ENCODE peak calls at places on chromosomes 4 and X, in seven cellular contexts. One of them, this sample, is unnamed.
A peak's percentile ranks its signal among the peaks of the same experiment; 100 is the strongest.

GRCh38 chr4:62133498-62133897 is 933.4 kb downstream of the ADGRL3 start:
- DNase-seq in left lung: no peak
- DNase-seq in HCT116: no peak
- DNase-seq in mesenchymal stem cell: no peak
- DNase-seq in adipocyte: peak; percentile 69
- DNase-seq in stomach: no peak
- DNase-seq in right lobe of liver: no peak
- DNase-seq in this sample: no peak

GRCh38 chr4:85774000-85774399 is 299.1 kb downstream of the ARHGAP24 start:
- DNase-seq in left lung: no peak
- DNase-seq in HCT116: no peak
- DNase-seq in mesenchymal stem cell: no peak
- DNase-seq in adipocyte: no peak
- DNase-seq in stomach: no peak
- DNase-seq in right lobe of liver: no peak
- DNase-seq in this sample: no peak

GRCh38 chr4:152255437-152255836 is 280.5 kb downstream of the FBXW7 start:
- DNase-seq in left lung: no peak
- DNase-seq in HCT116: peak; percentile 48
- DNase-seq in mesenchymal stem cell: peak; percentile 80
- DNase-seq in adipocyte: no peak
- DNase-seq in stomach: no peak
- DNase-seq in right lobe of liver: no peak
- DNase-seq in this sample: no peak

GRCh38 chr4:27024807-27025206 is 164.2 kb downstream of the STIM2 start:
- DNase-seq in left lung: no peak
- DNase-seq in HCT116: no peak
- DNase-seq in mesenchymal stem cell: no peak
- DNase-seq in adipocyte: no peak
- DNase-seq in stomach: no peak
- DNase-seq in right lobe of liver: no peak
- DNase-seq in this sample: no peak

GRCh38 chrX:153411255-153411987 is at the start of gene ZFP92:
- DNase-seq in left lung: no peak
- DNase-seq in HCT116: no peak
- DNase-seq in mesenchymal stem cell: peak; percentile 14
- DNase-seq in adipocyte: peak; percentile 56
- DNase-seq in stomach: peak; percentile 28
- DNase-seq in right lobe of liver: no peak
- DNase-seq in this sample: peak; percentile 30

GRCh38 chr4:8451440-8452182 is 11.0 kb downstream of the TRMT44 start:
- DNase-seq in left lung: no peak
- DNase-seq in HCT116: no peak
- DNase-seq in mesenchymal stem cell: no peak
- DNase-seq in adipocyte: peak; percentile 26
- DNase-seq in stomach: peak; percentile 65
- DNase-seq in right lobe of liver: no peak
- DNase-seq in this sample: no peak

GRCh38 chrX:154462396-154462795 is 4.3 kb downstream of the PLXNA3 start:
- DNase-seq in left lung: no peak
- DNase-seq in HCT116: no peak
- DNase-seq in mesenchymal stem cell: no peak
- DNase-seq in adipocyte: no peak
- DNase-seq in stomach: no peak
- DNase-seq in right lobe of liver: no peak
- DNase-seq in this sample: no peak

GRCh38 chr4:38236503-38236902 is 276.3 kb downstream of the PTTG2 start:
- DNase-seq in left lung: no peak
- DNase-seq in HCT116: no peak
- DNase-seq in mesenchymal stem cell: no peak
- DNase-seq in adipocyte: no peak
- DNase-seq in stomach: no peak
- DNase-seq in right lobe of liver: no peak
- DNase-seq in this sample: no peak

GRCh38 chr4:99875073-99875472 is 19.2 kb downstream of the LAMTOR3 start:
- DNase-seq in left lung: no peak
- DNase-seq in HCT116: no peak
- DNase-seq in mesenchymal stem cell: no peak
- DNase-seq in adipocyte: no peak
- DNase-seq in stomach: no peak
- DNase-seq in right lobe of liver: no peak
- DNase-seq in this sample: no peak

DNA sequence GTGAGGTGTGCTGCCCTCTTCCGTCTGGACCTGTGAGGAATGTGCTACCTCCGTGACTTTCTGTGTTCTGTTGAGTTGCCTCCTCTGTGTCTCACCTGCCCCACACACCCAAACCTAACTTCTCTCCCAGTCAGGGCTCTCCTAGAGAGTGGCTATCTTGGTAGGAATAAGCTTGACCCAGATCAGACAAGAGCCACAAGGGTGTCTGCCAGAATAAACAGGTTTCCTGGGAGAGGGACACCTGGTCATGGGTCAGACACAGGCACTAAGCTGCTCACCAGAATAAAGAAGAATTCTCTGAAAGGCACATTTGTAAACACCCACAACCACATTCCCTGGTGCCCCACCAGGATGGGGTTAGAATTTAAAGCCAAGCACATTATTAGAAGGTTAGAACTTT is 11.1 kb downstream of the ZNF182 start:
- DNase-seq in left lung: no peak
- DNase-seq in HCT116: no peak
- DNase-seq in mesenchymal stem cell: no peak
- DNase-seq in adipocyte: no peak
- DNase-seq in stomach: no peak
- DNase-seq in right lobe of liver: no peak
- DNase-seq in this sample: peak; percentile 56
- H3K9me3 ChIP-seq in left lung: no peaks in the 10 kb centered on the region
- H3K9me3 ChIP-seq in HCT116: no peaks in the 10 kb centered on the region
- H3K9me3 ChIP-seq in mesenchymal stem cell: peaks cover 82% of the 10 kb centered on the region
- H3K9me3 ChIP-seq in adipocyte: peaks cover 72% of the 10 kb centered on the region
- H3K9me3 ChIP-seq in stomach: peaks cover 22% of the 10 kb centered on the region
- H3K9me3 ChIP-seq in right lobe of liver: peaks cover 4% of the 10 kb centered on the region
- H3K9me3 ChIP-seq in this sample: no peaks in the 10 kb centered on the region

GRCh38 chr4:1338752-1339414 is 8.1 kb upstream of the UVSSA start:
- DNase-seq in left lung: no peak
- DNase-seq in HCT116: no peak
- DNase-seq in mesenchymal stem cell: no peak
- DNase-seq in adipocyte: no peak
- DNase-seq in stomach: no peak
- DNase-seq in right lobe of liver: no peak
- DNase-seq in this sample: no peak

GRCh38 chr4:1334579-1334895 is 12.5 kb upstream of the UVSSA start:
- DNase-seq in left lung: no peak
- DNase-seq in HCT116: no peak
- DNase-seq in mesenchymal stem cell: no peak
- DNase-seq in adipocyte: no peak
- DNase-seq in stomach: no peak
- DNase-seq in right lobe of liver: no peak
- DNase-seq in this sample: no peak

GRCh38 chr4:1337376-1337831 is 9.6 kb upstream of the UVSSA start:
- DNase-seq in left lung: no peak
- DNase-seq in HCT116: peak; percentile 47
- DNase-seq in mesenchymal stem cell: no peak
- DNase-seq in adipocyte: no peak
- DNase-seq in stomach: peak; percentile 57
- DNase-seq in right lobe of liver: no peak
- DNase-seq in this sample: no peak

GRCh38 chr4:1337951-1338751 is 8.9 kb upstream of the UVSSA start:
- DNase-seq in left lung: no peak
- DNase-seq in HCT116: no peak
- DNase-seq in mesenchymal stem cell: no peak
- DNase-seq in adipocyte: no peak
- DNase-seq in stomach: no peak
- DNase-seq in right lobe of liver: no peak
- DNase-seq in this sample: no peak

GRCh38 chr4:1336079-1336478 is 10.9 kb upstream of the UVSSA start:
- DNase-seq in left lung: no peak
- DNase-seq in HCT116: no peak
- DNase-seq in mesenchymal stem cell: peak; percentile 77
- DNase-seq in adipocyte: peak; percentile 51
- DNase-seq in stomach: no peak
- DNase-seq in right lobe of liver: no peak
- DNase-seq in this sample: no peak
- H3K36me3 ChIP-seq in left lung: peaks cover 83% of the 10 kb centered on the region
- H3K36me3 ChIP-seq in HCT116: peaks cover 16% of the 10 kb centered on the region
- H3K36me3 ChIP-seq in mesenchymal stem cell: peaks cover 87% of the 10 kb centered on the region
- H3K36me3 ChIP-seq in adipocyte: peaks cover 71% of the 10 kb centered on the region
- H3K36me3 ChIP-seq in stomach: peaks cover 91% of the 10 kb centered on the region
- H3K36me3 ChIP-seq in right lobe of liver: no peaks in the 10 kb centered on the region
- H3K36me3 ChIP-seq in this sample: peaks cover 40% of the 10 kb centered on the region

DNA sequence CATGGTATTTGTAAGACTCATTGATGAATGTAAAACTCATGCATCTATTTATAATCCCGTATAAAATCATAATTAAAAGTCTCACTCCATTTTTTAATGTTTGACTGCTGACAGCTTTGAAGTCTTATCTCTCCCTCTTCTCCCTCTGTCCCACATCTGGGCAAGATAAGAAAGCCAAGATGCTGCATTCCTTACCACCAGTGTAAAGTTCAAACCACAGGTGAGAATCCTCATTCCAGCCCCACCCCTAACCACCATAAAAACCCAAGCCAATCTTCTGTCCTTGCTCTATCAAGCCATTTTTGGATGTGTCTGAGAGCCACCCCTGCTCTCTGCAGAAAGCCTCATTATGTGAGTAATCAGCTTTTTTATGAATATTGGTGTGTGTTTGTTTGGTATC is 59.3 kb upstream of the MAGED1 start:
- DNase-seq in left lung: no peak
- DNase-seq in HCT116: no peak
- DNase-seq in mesenchymal stem cell: no peak
- DNase-seq in adipocyte: no peak
- DNase-seq in stomach: no peak
- DNase-seq in right lobe of liver: no peak
- DNase-seq in this sample: no peak
- H3K4me3 ChIP-seq in left lung: no peak overlapping the region
- H3K4me3 ChIP-seq in HCT116: no peak overlapping the region
- H3K4me3 ChIP-seq in mesenchymal stem cell: no peak overlapping the region
- H3K4me3 ChIP-seq in adipocyte: no peak overlapping the region
- H3K4me3 ChIP-seq in stomach: no peak overlapping the region
- H3K4me3 ChIP-seq in right lobe of liver: no peak overlapping the region
- H3K4me3 ChIP-seq in this sample: no peak overlapping the region

DNA sequence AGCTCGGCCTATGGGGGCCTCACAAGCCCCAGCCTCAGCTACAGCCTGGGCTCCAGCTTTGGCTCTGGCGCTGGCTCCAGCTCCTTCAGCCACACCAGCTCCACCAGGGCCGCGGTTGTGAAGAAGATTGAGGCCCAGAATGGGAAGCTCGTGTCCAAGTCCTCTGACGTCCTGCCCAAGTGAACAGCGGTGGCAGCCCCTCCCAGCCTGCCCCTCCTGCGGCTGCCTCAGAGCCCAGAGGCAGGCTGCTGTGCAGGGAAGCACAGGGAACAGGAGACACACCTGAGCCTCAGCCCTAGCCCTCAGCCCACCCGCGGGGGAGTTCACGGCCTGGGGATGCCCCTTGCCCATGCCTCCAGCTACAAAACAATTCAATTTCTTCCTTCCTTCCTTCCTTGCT is 75.7 kb upstream of the ZXDA start:
- DNase-seq in left lung: no peak
- DNase-seq in HCT116: no peak
- DNase-seq in mesenchymal stem cell: no peak
- DNase-seq in adipocyte: no peak
- DNase-seq in stomach: no peak
- DNase-seq in right lobe of liver: no peak
- DNase-seq in this sample: no peak
- H3K9me3 ChIP-seq in left lung: peaks cover 15% of the 10 kb centered on the region
- H3K9me3 ChIP-seq in HCT116: no peaks in the 10 kb centered on the region
- H3K9me3 ChIP-seq in mesenchymal stem cell: peaks cover 50% of the 10 kb centered on the region
- H3K9me3 ChIP-seq in adipocyte: peaks cover 36% of the 10 kb centered on the region
- H3K9me3 ChIP-seq in stomach: peaks cover 46% of the 10 kb centered on the region
- H3K9me3 ChIP-seq in right lobe of liver: no peaks in the 10 kb centered on the region
- H3K9me3 ChIP-seq in this sample: no peaks in the 10 kb centered on the region

GRCh38 chrX:77966361-77966760 is 3.1 kb downstream of the PGAM4 start:
- DNase-seq in left lung: no peak
- DNase-seq in HCT116: no peak
- DNase-seq in mesenchymal stem cell: no peak
- DNase-seq in adipocyte: no peak
- DNase-seq in stomach: no peak
- DNase-seq in right lobe of liver: no peak
- DNase-seq in this sample: no peak

GRCh38 chrX:77969538-77969937 is at the start of gene PGAM4:
- DNase-seq in left lung: no peak
- DNase-seq in HCT116: no peak
- DNase-seq in mesenchymal stem cell: no peak
- DNase-seq in adipocyte: no peak
- DNase-seq in stomach: no peak
- DNase-seq in right lobe of liver: no peak
- DNase-seq in this sample: no peak
- H3K36me3 ChIP-seq in left lung: no peaks in the 10 kb centered on the region
- H3K36me3 ChIP-seq in HCT116: no peaks in the 10 kb centered on the region
- H3K36me3 ChIP-seq in mesenchymal stem cell: no peaks in the 10 kb centered on the region
- H3K36me3 ChIP-seq in adipocyte: no peaks in the 10 kb centered on the region
- H3K36me3 ChIP-seq in stomach: no peaks in the 10 kb centered on the region
- H3K36me3 ChIP-seq in right lobe of liver: no peaks in the 10 kb centered on the region
- H3K36me3 ChIP-seq in this sample: no peaks in the 10 kb centered on the region

GRCh38 chrX:41441934-41442823 is 5.0 kb upstream of the NYX start:
- DNase-seq in left lung: peak; percentile 89
- DNase-seq in HCT116: peak; percentile 64
- DNase-seq in mesenchymal stem cell: peak; percentile 90
- DNase-seq in adipocyte: peak; percentile 77
- DNase-seq in stomach: peak; percentile 88
- DNase-seq in right lobe of liver: peak; percentile 92
- DNase-seq in this sample: peak; percentile 86
- H3K4me3 ChIP-seq in left lung: no peak overlapping the region
- H3K4me3 ChIP-seq in HCT116: peak overlapping the region; percentile 51
- H3K4me3 ChIP-seq in mesenchymal stem cell: peak overlapping the region; percentile 54
- H3K4me3 ChIP-seq in adipocyte: peak overlapping the region; percentile 59
- H3K4me3 ChIP-seq in stomach: peak overlapping the region; percentile 38
- H3K4me3 ChIP-seq in right lobe of liver: peak overlapping the region; percentile 19
- H3K4me3 ChIP-seq in this sample: no peak overlapping the region

GRCh38 chr4:169327951-169328350 is 57.2 kb upstream of the SH3RF1 start:
- DNase-seq in left lung: no peak
- DNase-seq in HCT116: no peak
- DNase-seq in mesenchymal stem cell: no peak
- DNase-seq in adipocyte: no peak
- DNase-seq in stomach: no peak
- DNase-seq in right lobe of liver: no peak
- DNase-seq in this sample: no peak
- H3K9me3 ChIP-seq in left lung: peaks cover under 1% of the 10 kb centered on the region
- H3K9me3 ChIP-seq in HCT116: no peaks in the 10 kb centered on the region
- H3K9me3 ChIP-seq in mesenchymal stem cell: no peaks in the 10 kb centered on the region
- H3K9me3 ChIP-seq in adipocyte: no peaks in the 10 kb centered on the region
- H3K9me3 ChIP-seq in stomach: no peaks in the 10 kb centered on the region
- H3K9me3 ChIP-seq in right lobe of liver: no peaks in the 10 kb centered on the region
- H3K9me3 ChIP-seq in this sample: no peaks in the 10 kb centered on the region

DNA sequence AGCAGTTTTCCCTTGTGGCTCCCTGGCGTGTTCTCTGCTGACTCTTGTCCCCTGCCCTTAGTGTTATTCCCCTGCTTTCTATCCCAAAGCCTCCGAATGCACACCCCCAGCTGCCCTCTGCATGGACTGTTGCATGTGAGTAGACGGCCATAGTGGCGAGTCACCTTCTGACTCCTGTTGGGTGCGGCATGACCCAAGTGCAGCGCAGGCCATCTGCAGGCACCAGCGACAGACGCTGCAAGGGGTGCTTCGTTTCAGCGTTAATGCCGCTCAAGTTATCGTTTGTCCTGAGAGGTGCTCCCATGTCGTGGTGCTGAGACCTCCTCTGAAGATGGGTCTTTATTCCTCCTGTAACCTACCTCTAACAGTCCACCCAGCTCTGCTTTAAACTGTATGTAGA is 57.7 kb downstream of the NOP14 start:
- DNase-seq in left lung: no peak
- DNase-seq in HCT116: no peak
- DNase-seq in mesenchymal stem cell: no peak
- DNase-seq in adipocyte: no peak
- DNase-seq in stomach: no peak
- DNase-seq in right lobe of liver: no peak
- DNase-seq in this sample: no peak
- H3K36me3 ChIP-seq in left lung: peaks cover 99% of the 10 kb centered on the region
- H3K36me3 ChIP-seq in HCT116: peaks cover 32% of the 10 kb centered on the region
- H3K36me3 ChIP-seq in mesenchymal stem cell: peaks cover 67% of the 10 kb centered on the region
- H3K36me3 ChIP-seq in adipocyte: peaks cover 92% of the 10 kb centered on the region
- H3K36me3 ChIP-seq in stomach: peaks cover 92% of the 10 kb centered on the region
- H3K36me3 ChIP-seq in right lobe of liver: no peaks in the 10 kb centered on the region
- H3K36me3 ChIP-seq in this sample: peaks cover 6% of the 10 kb centered on the region

This sample was measured in body of pancreas.